ENCODE peak calls at places on chromosomes 1 and 21, in ten cellular contexts. One of them, this sample, is unnamed.

GRCh38 chr1:116538527-116538926 is 32.3 kb downstream of the CD58 start:
- DNase-seq in substantia nigra: no peak
- DNase-seq in T-helper 2 cell: peak
- DNase-seq in stimulated activated CD4-positive, alpha-beta T cell treated with anti-CD3 and anti-CD28 coated beads, TNF-alpha, amount 100 ng/mL, for 4 hours: no peak
- DNase-seq in fibroblast of the aortic adventitia: peak
- DNase-seq in thoracic aorta: no peak
- DNase-seq in Caco-2: peak
- DNase-seq in uterus: no peak
- DNase-seq in HCEC 1CT: peak
- DNase-seq in choroid plexus epithelial cell: peak
- DNase-seq in this sample: peak

GRCh38 chr1:218380125-218380977 is 35.2 kb downstream of the TGFB2 start:
- DNase-seq in substantia nigra: peak
- DNase-seq in T-helper 2 cell: no peak
- DNase-seq in stimulated activated CD4-positive, alpha-beta T cell treated with anti-CD3 and anti-CD28 coated beads, TNF-alpha, amount 100 ng/mL, for 4 hours: no peak
- DNase-seq in fibroblast of the aortic adventitia: peak
- DNase-seq in thoracic aorta: no peak
- DNase-seq in Caco-2: peak
- DNase-seq in uterus: no peak
- DNase-seq in HCEC 1CT: peak
- DNase-seq in choroid plexus epithelial cell: peak
- DNase-seq in this sample: no peak

GRCh38 chr1:236514703-236515442 is 8.9 kb upstream of the LGALS8 start:
- DNase-seq in substantia nigra: no peak
- DNase-seq in T-helper 2 cell: no peak
- DNase-seq in stimulated activated CD4-positive, alpha-beta T cell treated with anti-CD3 and anti-CD28 coated beads, TNF-alpha, amount 100 ng/mL, for 4 hours: no peak
- DNase-seq in fibroblast of the aortic adventitia: no peak
- DNase-seq in thoracic aorta: no peak
- DNase-seq in Caco-2: peak
- DNase-seq in uterus: no peak
- DNase-seq in HCEC 1CT: no peak
- DNase-seq in choroid plexus epithelial cell: no peak
- DNase-seq in this sample: no peak

GRCh38 chr1:248881261-248881660 is 22.4 kb upstream of the ZNF692 start:
- DNase-seq in substantia nigra: no peak
- DNase-seq in T-helper 2 cell: no peak
- DNase-seq in stimulated activated CD4-positive, alpha-beta T cell treated with anti-CD3 and anti-CD28 coated beads, TNF-alpha, amount 100 ng/mL, for 4 hours: no peak
- DNase-seq in fibroblast of the aortic adventitia: no peak
- DNase-seq in thoracic aorta: no peak
- DNase-seq in Caco-2: no peak
- DNase-seq in uterus: no peak
- DNase-seq in HCEC 1CT: no peak
- DNase-seq in choroid plexus epithelial cell: no peak
- DNase-seq in this sample: no peak

GRCh38 chr1:217718873-217719272 is 87.7 kb downstream of the SPATA17 start:
- DNase-seq in substantia nigra: no peak
- DNase-seq in T-helper 2 cell: no peak
- DNase-seq in stimulated activated CD4-positive, alpha-beta T cell treated with anti-CD3 and anti-CD28 coated beads, TNF-alpha, amount 100 ng/mL, for 4 hours: no peak
- DNase-seq in fibroblast of the aortic adventitia: no peak
- DNase-seq in thoracic aorta: no peak
- DNase-seq in Caco-2: peak
- DNase-seq in uterus: no peak
- DNase-seq in HCEC 1CT: no peak
- DNase-seq in choroid plexus epithelial cell: no peak
- DNase-seq in this sample: no peak

GRCh38 chr1:14880456-14881316 is 272.9 kb upstream of the TMEM51 start:
- DNase-seq in substantia nigra: peak
- DNase-seq in T-helper 2 cell: no peak
- DNase-seq in stimulated activated CD4-positive, alpha-beta T cell treated with anti-CD3 and anti-CD28 coated beads, TNF-alpha, amount 100 ng/mL, for 4 hours: no peak
- DNase-seq in fibroblast of the aortic adventitia: peak
- DNase-seq in thoracic aorta: no peak
- DNase-seq in Caco-2: peak
- DNase-seq in uterus: no peak
- DNase-seq in HCEC 1CT: no peak
- DNase-seq in choroid plexus epithelial cell: peak
- DNase-seq in this sample: no peak

GRCh38 chr21:38807481-38807880 is 1.8 kb downstream of the ETS2 start:
- DNase-seq in substantia nigra: no peak
- DNase-seq in T-helper 2 cell: no peak
- DNase-seq in stimulated activated CD4-positive, alpha-beta T cell treated with anti-CD3 and anti-CD28 coated beads, TNF-alpha, amount 100 ng/mL, for 4 hours: no peak
- DNase-seq in fibroblast of the aortic adventitia: peak
- DNase-seq in thoracic aorta: no peak
- DNase-seq in Caco-2: no peak
- DNase-seq in uterus: no peak
- DNase-seq in HCEC 1CT: no peak
- DNase-seq in choroid plexus epithelial cell: peak
- DNase-seq in this sample: no peak

GRCh38 chr1:157852476-157852875 is 10.9 kb upstream of the CD5L start:
- DNase-seq in substantia nigra: no peak
- DNase-seq in T-helper 2 cell: no peak
- DNase-seq in stimulated activated CD4-positive, alpha-beta T cell treated with anti-CD3 and anti-CD28 coated beads, TNF-alpha, amount 100 ng/mL, for 4 hours: no peak
- DNase-seq in fibroblast of the aortic adventitia: no peak
- DNase-seq in thoracic aorta: no peak
- DNase-seq in Caco-2: no peak
- DNase-seq in uterus: no peak
- DNase-seq in HCEC 1CT: peak
- DNase-seq in choroid plexus epithelial cell: peak
- DNase-seq in this sample: no peak

GRCh38 chr1:21820597-21821232 is 8.7 kb downstream of the LDLRAD2 start:
- DNase-seq in substantia nigra: no peak
- DNase-seq in T-helper 2 cell: no peak
- DNase-seq in stimulated activated CD4-positive, alpha-beta T cell treated with anti-CD3 and anti-CD28 coated beads, TNF-alpha, amount 100 ng/mL, for 4 hours: no peak
- DNase-seq in fibroblast of the aortic adventitia: no peak
- DNase-seq in thoracic aorta: no peak
- DNase-seq in Caco-2: no peak
- DNase-seq in uterus: no peak
- DNase-seq in HCEC 1CT: no peak
- DNase-seq in choroid plexus epithelial cell: no peak
- DNase-seq in this sample: no peak

GRCh38 chr1:64466033-64466432 is 3.9 kb upstream of the CACHD1 start:
- DNase-seq in substantia nigra: no peak
- DNase-seq in T-helper 2 cell: no peak
- DNase-seq in stimulated activated CD4-positive, alpha-beta T cell treated with anti-CD3 and anti-CD28 coated beads, TNF-alpha, amount 100 ng/mL, for 4 hours: no peak
- DNase-seq in fibroblast of the aortic adventitia: no peak
- DNase-seq in thoracic aorta: no peak
- DNase-seq in Caco-2: no peak
- DNase-seq in uterus: no peak
- DNase-seq in HCEC 1CT: no peak
- DNase-seq in choroid plexus epithelial cell: no peak
- DNase-seq in this sample: no peak

GRCh38 chr1:85200870-85201339 is at the start of gene SYDE2:
- DNase-seq in substantia nigra: peak
- DNase-seq in T-helper 2 cell: peak
- DNase-seq in stimulated activated CD4-positive, alpha-beta T cell treated with anti-CD3 and anti-CD28 coated beads, TNF-alpha, amount 100 ng/mL, for 4 hours: peak
- DNase-seq in fibroblast of the aortic adventitia: peak
- DNase-seq in thoracic aorta: no peak
- DNase-seq in Caco-2: peak
- DNase-seq in uterus: peak
- DNase-seq in HCEC 1CT: peak
- DNase-seq in choroid plexus epithelial cell: peak
- DNase-seq in this sample: peak

GRCh38 chr1:21355956-21356355 is 65.7 kb upstream of the ECE1 start:
- DNase-seq in substantia nigra: no peak
- DNase-seq in T-helper 2 cell: no peak
- DNase-seq in stimulated activated CD4-positive, alpha-beta T cell treated with anti-CD3 and anti-CD28 coated beads, TNF-alpha, amount 100 ng/mL, for 4 hours: no peak
- DNase-seq in fibroblast of the aortic adventitia: no peak
- DNase-seq in thoracic aorta: no peak
- DNase-seq in Caco-2: no peak
- DNase-seq in uterus: no peak
- DNase-seq in HCEC 1CT: no peak
- DNase-seq in choroid plexus epithelial cell: no peak
- DNase-seq in this sample: no peak

GRCh38 chr1:51958824-51959223 is 31.7 kb downstream of the RAB3B start:
- DNase-seq in substantia nigra: no peak
- DNase-seq in T-helper 2 cell: no peak
- DNase-seq in stimulated activated CD4-positive, alpha-beta T cell treated with anti-CD3 and anti-CD28 coated beads, TNF-alpha, amount 100 ng/mL, for 4 hours: no peak
- DNase-seq in fibroblast of the aortic adventitia: no peak
- DNase-seq in thoracic aorta: no peak
- DNase-seq in Caco-2: no peak
- DNase-seq in uterus: no peak
- DNase-seq in HCEC 1CT: no peak
- DNase-seq in choroid plexus epithelial cell: no peak
- DNase-seq in this sample: no peak

GRCh38 chr1:90987860-90988259 is 34.0 kb downstream of the ZNF644 start:
- DNase-seq in substantia nigra: no peak
- DNase-seq in T-helper 2 cell: no peak
- DNase-seq in stimulated activated CD4-positive, alpha-beta T cell treated with anti-CD3 and anti-CD28 coated beads, TNF-alpha, amount 100 ng/mL, for 4 hours: no peak
- DNase-seq in fibroblast of the aortic adventitia: no peak
- DNase-seq in thoracic aorta: no peak
- DNase-seq in Caco-2: no peak
- DNase-seq in uterus: no peak
- DNase-seq in HCEC 1CT: no peak
- DNase-seq in choroid plexus epithelial cell: no peak
- DNase-seq in this sample: no peak

GRCh38 chr1:221458430-221459156 is 283.3 kb downstream of the DUSP10 start:
- DNase-seq in substantia nigra: no peak
- DNase-seq in T-helper 2 cell: no peak
- DNase-seq in stimulated activated CD4-positive, alpha-beta T cell treated with anti-CD3 and anti-CD28 coated beads, TNF-alpha, amount 100 ng/mL, for 4 hours: no peak
- DNase-seq in fibroblast of the aortic adventitia: peak
- DNase-seq in thoracic aorta: no peak
- DNase-seq in Caco-2: no peak
- DNase-seq in uterus: no peak
- DNase-seq in HCEC 1CT: peak
- DNase-seq in choroid plexus epithelial cell: peak
- DNase-seq in this sample: no peak

GRCh38 chr21:26811031-26811430 is 34.2 kb downstream of the ADAMTS1 start:
- DNase-seq in substantia nigra: no peak
- DNase-seq in T-helper 2 cell: no peak
- DNase-seq in stimulated activated CD4-positive, alpha-beta T cell treated with anti-CD3 and anti-CD28 coated beads, TNF-alpha, amount 100 ng/mL, for 4 hours: no peak
- DNase-seq in fibroblast of the aortic adventitia: peak
- DNase-seq in thoracic aorta: no peak
- DNase-seq in Caco-2: no peak
- DNase-seq in uterus: no peak
- DNase-seq in HCEC 1CT: no peak
- DNase-seq in choroid plexus epithelial cell: peak
- DNase-seq in this sample: no peak

GRCh38 chr1:75671708-75672107 is 52.8 kb upstream of the ACADM start:
- DNase-seq in substantia nigra: no peak
- DNase-seq in T-helper 2 cell: no peak
- DNase-seq in stimulated activated CD4-positive, alpha-beta T cell treated with anti-CD3 and anti-CD28 coated beads, TNF-alpha, amount 100 ng/mL, for 4 hours: no peak
- DNase-seq in fibroblast of the aortic adventitia: no peak
- DNase-seq in thoracic aorta: no peak
- DNase-seq in Caco-2: no peak
- DNase-seq in uterus: no peak
- DNase-seq in HCEC 1CT: no peak
- DNase-seq in choroid plexus epithelial cell: no peak
- DNase-seq in this sample: no peak

GRCh38 chr21:42799948-42800347 is 79.4 kb downstream of the WDR4 start:
- DNase-seq in substantia nigra: no peak
- DNase-seq in T-helper 2 cell: no peak
- DNase-seq in stimulated activated CD4-positive, alpha-beta T cell treated with anti-CD3 and anti-CD28 coated beads, TNF-alpha, amount 100 ng/mL, for 4 hours: no peak
- DNase-seq in fibroblast of the aortic adventitia: no peak
- DNase-seq in thoracic aorta: no peak
- DNase-seq in Caco-2: no peak
- DNase-seq in uterus: no peak
- DNase-seq in HCEC 1CT: no peak
- DNase-seq in choroid plexus epithelial cell: no peak
- DNase-seq in this sample: no peak

GRCh38 chr1:207828485-207829158 is 76.8 kb downstream of the CD46 start:
- DNase-seq in substantia nigra: peak
- DNase-seq in T-helper 2 cell: peak
- DNase-seq in stimulated activated CD4-positive, alpha-beta T cell treated with anti-CD3 and anti-CD28 coated beads, TNF-alpha, amount 100 ng/mL, for 4 hours: no peak
- DNase-seq in fibroblast of the aortic adventitia: peak
- DNase-seq in thoracic aorta: no peak
- DNase-seq in Caco-2: peak
- DNase-seq in uterus: peak
- DNase-seq in HCEC 1CT: peak
- DNase-seq in choroid plexus epithelial cell: peak
- DNase-seq in this sample: peak

GRCh38 chr1:154429118-154429517 is 24.0 kb downstream of the IL6R start:
- DNase-seq in substantia nigra: peak
- DNase-seq in T-helper 2 cell: no peak
- DNase-seq in stimulated activated CD4-positive, alpha-beta T cell treated with anti-CD3 and anti-CD28 coated beads, TNF-alpha, amount 100 ng/mL, for 4 hours: no peak
- DNase-seq in fibroblast of the aortic adventitia: no peak
- DNase-seq in thoracic aorta: no peak
- DNase-seq in Caco-2: no peak
- DNase-seq in uterus: no peak
- DNase-seq in HCEC 1CT: no peak
- DNase-seq in choroid plexus epithelial cell: no peak
- DNase-seq in this sample: no peak

GRCh38 chr1:205481629-205482071 is 22.8 kb upstream of the CDK18 start:
- DNase-seq in substantia nigra: peak
- DNase-seq in T-helper 2 cell: no peak
- DNase-seq in stimulated activated CD4-positive, alpha-beta T cell treated with anti-CD3 and anti-CD28 coated beads, TNF-alpha, amount 100 ng/mL, for 4 hours: no peak
- DNase-seq in fibroblast of the aortic adventitia: no peak
- DNase-seq in thoracic aorta: no peak
- DNase-seq in Caco-2: no peak
- DNase-seq in uterus: no peak
- DNase-seq in HCEC 1CT: no peak
- DNase-seq in choroid plexus epithelial cell: no peak
- DNase-seq in this sample: no peak

GRCh38 chr1:213256438-213257087 is 205.5 kb downstream of the RPS6KC1 start:
- DNase-seq in substantia nigra: no peak
- DNase-seq in T-helper 2 cell: no peak
- DNase-seq in stimulated activated CD4-positive, alpha-beta T cell treated with anti-CD3 and anti-CD28 coated beads, TNF-alpha, amount 100 ng/mL, for 4 hours: no peak
- DNase-seq in fibroblast of the aortic adventitia: no peak
- DNase-seq in thoracic aorta: no peak
- DNase-seq in Caco-2: no peak
- DNase-seq in uterus: no peak
- DNase-seq in HCEC 1CT: no peak
- DNase-seq in choroid plexus epithelial cell: no peak
- DNase-seq in this sample: no peak

GRCh38 chr1:205610036-205610435 is 21.8 kb downstream of the ELK4 start:
- DNase-seq in substantia nigra: no peak
- DNase-seq in T-helper 2 cell: no peak
- DNase-seq in stimulated activated CD4-positive, alpha-beta T cell treated with anti-CD3 and anti-CD28 coated beads, TNF-alpha, amount 100 ng/mL, for 4 hours: no peak
- DNase-seq in fibroblast of the aortic adventitia: peak
- DNase-seq in thoracic aorta: no peak
- DNase-seq in Caco-2: no peak
- DNase-seq in uterus: no peak
- DNase-seq in HCEC 1CT: peak
- DNase-seq in choroid plexus epithelial cell: peak
- DNase-seq in this sample: no peak

GRCh38 chr1:23903754-23904153 is 9.4 kb downstream of the CNR2 start:
- DNase-seq in substantia nigra: no peak
- DNase-seq in T-helper 2 cell: no peak
- DNase-seq in stimulated activated CD4-positive, alpha-beta T cell treated with anti-CD3 and anti-CD28 coated beads, TNF-alpha, amount 100 ng/mL, for 4 hours: no peak
- DNase-seq in fibroblast of the aortic adventitia: no peak
- DNase-seq in thoracic aorta: no peak
- DNase-seq in Caco-2: no peak
- DNase-seq in uterus: no peak
- DNase-seq in HCEC 1CT: no peak
- DNase-seq in choroid plexus epithelial cell: no peak
- DNase-seq in this sample: no peak

GRCh38 chr1:4045397-4046010 is 145.4 kb upstream of the C1orf174 start:
- DNase-seq in substantia nigra: no peak
- DNase-seq in T-helper 2 cell: no peak
- DNase-seq in stimulated activated CD4-positive, alpha-beta T cell treated with anti-CD3 and anti-CD28 coated beads, TNF-alpha, amount 100 ng/mL, for 4 hours: no peak
- DNase-seq in fibroblast of the aortic adventitia: no peak
- DNase-seq in thoracic aorta: no peak
- DNase-seq in Caco-2: no peak
- DNase-seq in uterus: no peak
- DNase-seq in HCEC 1CT: no peak
- DNase-seq in choroid plexus epithelial cell: no peak
- DNase-seq in this sample: no peak

GRCh38 chr1:35111106-35111505 is 31.9 kb downstream of the ZMYM1 start:
- DNase-seq in substantia nigra: no peak
- DNase-seq in T-helper 2 cell: no peak
- DNase-seq in stimulated activated CD4-positive, alpha-beta T cell treated with anti-CD3 and anti-CD28 coated beads, TNF-alpha, amount 100 ng/mL, for 4 hours: no peak
- DNase-seq in fibroblast of the aortic adventitia: peak
- DNase-seq in thoracic aorta: no peak
- DNase-seq in Caco-2: no peak
- DNase-seq in uterus: no peak
- DNase-seq in HCEC 1CT: peak
- DNase-seq in choroid plexus epithelial cell: peak
- DNase-seq in this sample: no peak

This sample was measured in activated CD4-positive, alpha-beta T cell treated with anti-CD3 and anti-CD28 coated beads, Interleukin-2, amount 50 U/mL, for 4 hours.